ENCODE peak calls at places on chromosomes 1 and 21, in four cellular contexts. U, B, M and G are unnamed samples.

GRCh38 chr1:219928791-219929118 is 398 bp upstream of the SLC30A10 start:
- DNase-seq in U (no peak), B (no peak), M (peak), G (no peak)

GRCh38 chr21:45353200-45353599 is 51.8 kb upstream of the COL18A1 start:
- DNase-seq in U (no peak), B (no peak), M (no peak), G (peak)

GRCh38 chr1:154992721-154993571 is 440 bp upstream of the LENEP start:
- DNase-seq in U (no peak), B (no peak), M (no peak), G (no peak)

GRCh38 chr1:238681021-238681420 is 705.3 kb upstream of the CHRM3 start:
- DNase-seq in U (no peak), B (no peak), M (no peak), G (no peak)

GRCh38 chr1:3058263-3059030 is 10.6 kb upstream of the PRDM16 start:
- DNase-seq in U (no peak), B (no peak), M (no peak), G (no peak)

GRCh38 chr1:211604548-211604947 is 25.6 kb upstream of the SLC30A1 start:
- DNase-seq in U (no peak), B (no peak), M (no peak), G (no peak)

GRCh38 chr21:42741056-42741455 is 87.6 kb downstream of the PDE9A start:
- DNase-seq in U (no peak), B (no peak), M (no peak), G (no peak)

GRCh38 chr1:38166461-38166860 is 119.9 kb upstream of the POU3F1 start:
- DNase-seq in U (no peak), B (no peak), M (no peak), G (no peak)

GRCh38 chr1:114061431-114061830 is 82.2 kb downstream of the OLFML3 start:
- DNase-seq in U (no peak), B (no peak), M (no peak), G (no peak)

GRCh38 chr21:27572681-27573080 is 605.8 kb upstream of the ADAMTS5 start:
- DNase-seq in U (peak), B (no peak), M (no peak), G (no peak)

GRCh38 chr1:203402609-203403337 is 51.9 kb upstream of the FMOD start:
- DNase-seq in U (peak), B (no peak), M (no peak), G (no peak)

GRCh38 chr1:237568955-237569354 is 321.8 kb downstream of the ZP4 start:
- DNase-seq in U (no peak), B (no peak), M (no peak), G (no peak)

GRCh38 chr1:225699336-225699735 is 46.4 kb upstream of the ENAH start:
- DNase-seq in U (no peak), B (no peak), M (no peak), G (no peak)

GRCh38 chr1:7261490-7261889 is 476.2 kb downstream of the CAMTA1 start:
- DNase-seq in U (no peak), B (no peak), M (no peak), G (no peak)

GRCh38 chr1:67755160-67755559 is 70.2 kb downstream of the GADD45A start:
- DNase-seq in U (no peak), B (no peak), M (no peak), G (no peak)

GRCh38 chr1:75136921-75137641 is 2.9 kb downstream of the LHX8 start:
- DNase-seq in U (no peak), B (no peak), M (no peak), G (no peak)

GRCh38 chr1:206951318-206952105 is 5.2 kb upstream of the PIGR start:
- DNase-seq in U (no peak), B (no peak), M (no peak), G (no peak)

GRCh38 chr1:110038271-110038670 is 3.8 kb downstream of the STRIP1 start:
- DNase-seq in U (no peak), B (no peak), M (no peak), G (no peak)

GRCh38 chr21:33115586-33116541 is 45.9 kb downstream of the OLIG1 start:
- DNase-seq in U (no peak), B (no peak), M (no peak), G (no peak)

GRCh38 chr1:16138772-16139221 is 17.1 kb downstream of the EPHA2 start:
- DNase-seq in U (no peak), B (no peak), M (no peak), G (no peak)

GRCh38 chr1:183164963-183165362 is 21.1 kb upstream of the LAMC2 start:
- DNase-seq in U (no peak), B (no peak), M (no peak), G (no peak)

GRCh38 chr21:16279658-16280581 is 550.1 kb downstream of the USP25 start:
- DNase-seq in U (no peak), B (no peak), M (no peak), G (peak)

GRCh38 chr1:55560246-55560645 is 345.1 kb upstream of the USP24 start:
- DNase-seq in U (no peak), B (no peak), M (no peak), G (no peak)

GRCh38 chr1:82388679-82389078 is 587.9 kb downstream of the ADGRL2 start:
- DNase-seq in U (no peak), B (no peak), M (no peak), G (no peak)

GRCh38 chr1:246157516-246157915 is 349.6 kb downstream of the SMYD3 start:
- DNase-seq in U (no peak), B (no peak), M (no peak), G (no peak)

GRCh38 chr1:20483833-20484525 is 2.0 kb downstream of the CAMK2N1 start:
- DNase-seq in U (no peak), B (no peak), M (no peak), G (peak)

GRCh38 chr1:170414989-170415733 is 116.8 kb upstream of the GORAB start:
- DNase-seq in U (no peak), B (no peak), M (no peak), G (peak)

GRCh38 chr1:231487019-231487418 is 41.5 kb upstream of the TSNAX start:
- DNase-seq in U (no peak), B (no peak), M (no peak), G (no peak)

GRCh38 chr1:33640114-33640660 is 167.7 kb downstream of the ZSCAN20 start:
- DNase-seq in U (no peak), B (no peak), M (no peak), G (no peak)

GRCh38 chr1:245790441-245790840 is 635.7 kb downstream of the KIF26B start:
- DNase-seq in U (no peak), B (no peak), M (no peak), G (no peak)

GRCh38 chr1:79811173-79811572 is 804.6 kb upstream of the ADGRL4 start:
- DNase-seq in U (no peak), B (no peak), M (no peak), G (no peak)

GRCh38 chr1:91924146-91924545 is 25.1 kb upstream of the BRDT start:
- DNase-seq in U (peak), B (no peak), M (no peak), G (no peak)

GRCh38 chr1:26862781-26863676 is at the start of gene SFN:
- DNase-seq in U (no peak), B (peak), M (peak), G (peak)

GRCh38 chr1:193581338-193581737 is 394.9 kb upstream of the B3GALT2 start:
- DNase-seq in U (no peak), B (no peak), M (no peak), G (peak)

GRCh38 chr1:154970631-154971340 is at the start of gene SHC1:
- DNase-seq in U (peak), B (peak), M (no peak), G (peak)

GRCh38 chr1:67460648-67461500 is 30.7 kb upstream of the SERBP1 start:
- DNase-seq in U (no peak), B (no peak), M (no peak), G (peak)

GRCh38 chr1:150804671-150805070 is 3.4 kb downstream of the CTSK start:
- DNase-seq in U (no peak), B (no peak), M (no peak), G (no peak)

GRCh38 chr1:215114154-215114933 is 31.8 kb downstream of the KCNK2 start:
- DNase-seq in U (peak), B (no peak), M (no peak), G (no peak)